ENCODE peak calls at places on chromosome 5, in five cellular contexts. M is PC-9, F is foreskin keratinocyte, Z is heart left ventricle, C is H9. O is an unnamed sample.

GRCh38 chr5:6365977-6366590 is 12.3 kb downstream of the MED10 start:
- DNase-seq in M (no peak), F (no peak), Z (no peak), C (peak), O (peak)

GRCh38 chr5:78547731-78548189 is 100.8 kb downstream of the LHFPL2 start:
- DNase-seq in M (no peak), F (no peak), Z (peak), C (no peak), O (no peak)

GRCh38 chr5:132265336-132266030 is 8.0 kb downstream of the PDLIM4 start:
- DNase-seq in M (peak), F (peak), Z (no peak), C (peak), O (peak)

GRCh38 chr5:33362915-33363314 is 77.8 kb upstream of the TARS1 start:
- DNase-seq in M (no peak), F (no peak), Z (peak), C (peak), O (no peak)

GRCh38 chr5:95863383-95863757 is 40.8 kb upstream of the GLRX start:
- DNase-seq in M (no peak), F (no peak), Z (no peak), C (no peak), O (no peak)

GRCh38 chr5:144794922-144795321 is 624.2 kb downstream of the KCTD16 start:
- DNase-seq in M (no peak), F (no peak), Z (no peak), C (no peak), O (no peak)

GRCh38 chr5:24365406-24365805 is 279.4 kb downstream of the CDH10 start:
- DNase-seq in M (no peak), F (no peak), Z (no peak), C (no peak), O (no peak)

GRCh38 chr5:132677191-132677590 is 3.4 kb downstream of the IL4 start:
- DNase-seq in M (peak), F (peak), Z (no peak), C (peak), O (peak)

GRCh38 chr5:96601811-96602244 is 60.3 kb upstream of the CAST start:
- DNase-seq in M (peak), F (peak), Z (no peak), C (peak), O (no peak)

DNA sequence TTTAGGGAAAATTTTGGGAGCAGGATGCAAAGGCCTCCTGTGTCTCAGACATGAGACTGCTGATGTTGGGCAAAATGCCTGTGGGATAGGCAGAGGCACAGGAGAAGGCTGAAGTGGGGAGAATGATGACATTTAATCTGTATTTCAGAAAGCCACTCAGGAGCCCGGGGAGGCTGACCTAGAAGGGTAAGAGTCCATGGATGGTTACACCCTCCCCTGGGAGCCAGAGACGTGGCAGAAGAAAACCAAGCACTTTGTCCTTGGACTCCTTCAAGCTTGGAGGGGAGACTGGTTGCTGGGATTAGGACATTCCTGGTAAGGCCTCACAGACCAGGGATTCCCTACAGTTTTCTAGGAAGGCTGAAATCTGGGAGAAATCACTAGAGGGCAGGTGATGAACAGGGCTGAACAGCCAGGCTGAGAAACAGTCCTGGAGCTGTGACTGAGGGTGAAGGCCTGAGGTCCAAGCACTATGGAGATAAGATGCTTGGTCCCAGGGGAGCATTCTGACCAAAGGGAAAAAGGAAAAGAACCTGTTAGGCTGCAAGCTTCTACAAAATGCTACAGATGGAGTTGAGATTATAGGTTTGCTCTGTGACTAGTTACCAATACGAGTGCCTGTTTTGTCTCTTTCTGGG is 312.1 kb upstream of the PANK3 start:
- DNase-seq in M (no peak), F (no peak), Z (no peak), C (no peak), O (no peak)
- TF ChIP-seq CTCF in M (no peak), F (no peak), Z (no peak), C (no peak), O (no peak)

GRCh38 chr5:158600679-158601078 is 499.0 kb downstream of the EBF1 start:
- DNase-seq in M (no peak), F (no peak), Z (no peak), C (no peak), O (no peak)

GRCh38 chr5:158594595-158595242 is 505.0 kb downstream of the EBF1 start:
- DNase-seq in M (no peak), F (no peak), Z (no peak), C (no peak), O (no peak)

GRCh38 chr5:158602981-158603380 is 496.7 kb downstream of the EBF1 start:
- DNase-seq in M (no peak), F (no peak), Z (no peak), C (no peak), O (no peak)

GRCh38 chr5:158601118-158601517 is 498.6 kb downstream of the EBF1 start:
- DNase-seq in M (no peak), F (no peak), Z (no peak), C (no peak), O (no peak)

DNA sequence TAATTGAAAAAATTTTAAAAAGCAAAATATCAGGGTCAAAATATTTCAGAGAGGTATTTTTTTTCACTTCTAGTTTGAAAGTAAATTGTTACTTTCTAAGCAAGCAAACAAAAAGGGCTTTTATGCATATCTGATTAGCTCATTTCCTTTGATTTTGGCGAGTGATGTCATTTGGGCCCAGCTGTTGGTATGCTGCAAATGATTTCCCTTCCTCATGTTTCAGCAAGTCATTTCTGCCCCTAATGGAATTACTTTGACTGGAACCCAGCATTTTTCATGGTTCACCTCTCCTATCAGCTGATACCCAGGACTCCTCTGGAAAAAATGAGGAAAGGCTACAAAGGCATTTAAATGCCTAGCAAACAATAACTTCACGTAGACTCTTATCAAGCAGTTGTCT is 500.6 kb downstream of the EBF1 start:
- DNase-seq in M (no peak), F (no peak), Z (no peak), C (no peak), O (no peak)
- TF ChIP-seq CTCF in M (no peak), F (no peak), Z (no peak), C (no peak), O (no peak)

DNA sequence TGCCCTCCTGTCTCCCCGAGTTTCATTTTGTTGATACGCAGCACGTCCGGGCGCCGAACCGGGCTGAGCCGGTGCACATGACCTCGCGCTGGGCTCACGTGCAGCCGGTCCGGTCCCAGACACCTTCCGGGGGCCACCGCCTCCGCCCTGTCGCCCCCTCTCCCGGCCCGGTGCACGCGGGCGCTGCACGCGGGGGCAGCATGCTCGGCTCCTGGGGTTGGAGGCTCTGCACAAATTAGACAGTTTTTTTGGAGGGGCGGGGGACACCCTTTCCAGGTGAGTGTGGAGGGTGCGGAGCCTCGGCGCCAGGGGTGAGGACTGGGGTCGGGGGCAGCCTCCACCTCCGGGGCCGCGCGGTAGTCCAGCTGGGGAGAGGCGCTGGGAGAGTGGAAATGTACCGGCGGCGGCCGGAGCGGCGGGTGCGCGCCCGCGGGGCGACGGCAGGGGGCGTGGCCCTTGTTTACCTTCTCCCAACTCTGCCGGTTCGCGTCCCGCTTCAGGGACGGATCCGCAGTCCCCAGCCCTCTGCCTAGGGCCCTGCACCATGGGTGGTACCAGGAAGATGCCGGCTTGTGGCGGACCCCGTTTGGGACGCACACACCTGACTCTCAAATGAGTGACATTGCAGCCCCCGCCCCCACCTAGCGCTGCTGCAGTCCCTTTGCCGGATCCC is 1.1 kb downstream of the JADE2 start:
- DNase-seq in M (peak), F (peak), Z (peak), C (peak), O (peak)
- TF ChIP-seq CTCF in M (peak), F (peak), Z (peak), C (peak), O (peak)

GRCh38 chr5:137497396-137498290 is 1.5 kb downstream of the SPOCK1 start:
- DNase-seq in M (peak), F (no peak), Z (no peak), C (peak), O (no peak)
- TF ChIP-seq CTCF in M (no peak), F (peak), Z (no peak), C (no peak), O (no peak)

DNA sequence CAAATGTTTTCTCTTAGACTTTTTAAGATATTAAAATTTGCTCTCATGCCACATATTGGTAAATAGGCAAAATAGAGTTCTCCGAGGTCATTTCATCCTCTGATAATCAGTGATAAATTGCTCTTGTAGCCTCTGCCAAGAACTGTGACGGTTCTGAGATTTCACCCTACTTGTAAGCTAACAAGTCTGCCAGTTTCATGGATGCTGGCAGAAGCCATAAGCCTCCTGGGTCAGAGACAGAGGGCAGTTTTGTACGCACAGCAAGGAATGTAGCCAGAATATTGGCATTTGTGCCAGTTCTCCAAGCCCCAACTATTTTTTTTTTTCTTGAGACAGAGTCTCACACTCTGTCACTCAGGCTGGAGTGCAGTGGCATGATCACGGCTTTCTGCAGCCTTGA is 945.0 kb upstream of the WWC1 start:
- DNase-seq in M (no peak), F (no peak), Z (no peak), C (no peak), O (no peak)
- TF ChIP-seq CTCF in M (no peak), F (no peak), Z (no peak), C (no peak), O (no peak)

O was measured in type B pancreatic cell.